ENCODE peak calls at places on chromosomes 13 and 19, in four cellular contexts. A, F, S and W are unnamed samples.

GRCh38 chr19:2181618-2181997 is 17.9 kb downstream of the DOT1L start:
- DNase-seq in A (no peak), F (no peak), S (no peak), W (no peak)

GRCh38 chr13:25920931-25921330 is 130.9 kb downstream of the SHISA2 start:
- DNase-seq in A (no peak), F (no peak), S (no peak), W (no peak)

GRCh38 chr13:37747071-37747612 is 122.4 kb downstream of the TRPC4 start:
- DNase-seq in A (no peak), F (no peak), S (no peak), W (no peak)

GRCh38 chr19:15099017-15099582 is 8.1 kb upstream of the SYDE1 start:
- DNase-seq in A (no peak), F (no peak), S (no peak), W (no peak)

GRCh38 chr19:37304190-37304883 is 66.6 kb upstream of the ZNF527 start:
- DNase-seq in A (peak; percentile 76), F (peak; percentile 21), S (no peak), W (no peak)

GRCh38 chr19:41415154-41415571 is 12.0 kb downstream of the B3GNT8 start:
- DNase-seq in A (no peak), F (no peak), S (no peak), W (no peak)

GRCh38 chr19:17772172-17772571 is 20.9 kb downstream of the FCHO1 start:
- DNase-seq in A (no peak), F (no peak), S (no peak), W (no peak)

GRCh38 chr19:39470724-39471339 is 9.8 kb upstream of the TIMM50 start:
- DNase-seq in A (no peak), F (no peak), S (no peak), W (no peak)

GRCh38 chr19:13441810-13442512 is 64.3 kb downstream of the CACNA1A start:
- DNase-seq in A (peak; percentile 84), F (peak; percentile 69), S (peak; percentile 35), W (peak; percentile 65)

GRCh38 chr19:13430790-13431582 is 75.3 kb downstream of the CACNA1A start:
- DNase-seq in A (peak; percentile 82), F (peak; percentile 60), S (peak; percentile 33), W (peak; percentile 50)

GRCh38 chr13:28027607-28028364 is 39.3 kb upstream of the URAD start:
- DNase-seq in A (no peak), F (no peak), S (no peak), W (no peak)

GRCh38 chr13:113759525-113760137 is 605 bp downstream of the TMEM255B start:
- DNase-seq in A (no peak), F (no peak), S (no peak), W (peak; percentile 12)

DNA sequence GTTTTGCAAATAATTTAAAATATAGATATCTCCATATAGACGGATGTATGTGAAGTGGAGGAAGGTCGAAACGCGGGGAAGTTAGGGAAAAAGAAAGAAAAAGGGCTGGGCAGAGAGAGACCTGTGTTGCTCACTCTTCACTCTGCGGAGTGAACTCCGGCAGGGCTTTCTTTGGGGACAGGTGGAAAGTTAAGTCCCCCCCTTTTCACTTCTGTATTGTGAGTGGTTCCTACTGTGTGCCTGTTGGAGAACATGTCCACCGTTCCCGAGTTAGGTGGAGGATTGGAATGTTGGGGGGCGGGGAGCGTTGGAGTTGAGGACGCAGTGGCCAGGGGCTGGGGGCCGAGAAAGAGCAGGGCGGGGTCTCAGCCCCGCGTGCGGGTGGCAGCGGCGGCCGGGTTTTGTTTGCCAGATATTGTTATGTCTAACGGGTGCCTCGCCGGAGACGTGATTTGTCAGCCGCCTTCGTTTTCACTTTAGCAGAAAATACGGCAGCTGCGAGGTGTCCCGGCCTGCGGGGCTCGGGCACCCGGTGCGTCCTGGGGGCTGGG is 145.0 kb upstream of the ZNF536 start:
- DNase-seq in A (peak; percentile 41), F (no peak), S (no peak), W (no peak)
- TF ChIP-seq SP1 in A (no peak), F (no peak), S (no peak), W (no peak)

GRCh38 chr13:66618702-66619101 is 611.4 kb downstream of the PCDH9 start:
- DNase-seq in A (no peak), F (peak; percentile 9), S (peak; percentile 5), W (peak; percentile 87)
- TF ChIP-seq ELF4 in A (no peak), F (no peak), S (no peak), W (peak; percentile 6)

DNA sequence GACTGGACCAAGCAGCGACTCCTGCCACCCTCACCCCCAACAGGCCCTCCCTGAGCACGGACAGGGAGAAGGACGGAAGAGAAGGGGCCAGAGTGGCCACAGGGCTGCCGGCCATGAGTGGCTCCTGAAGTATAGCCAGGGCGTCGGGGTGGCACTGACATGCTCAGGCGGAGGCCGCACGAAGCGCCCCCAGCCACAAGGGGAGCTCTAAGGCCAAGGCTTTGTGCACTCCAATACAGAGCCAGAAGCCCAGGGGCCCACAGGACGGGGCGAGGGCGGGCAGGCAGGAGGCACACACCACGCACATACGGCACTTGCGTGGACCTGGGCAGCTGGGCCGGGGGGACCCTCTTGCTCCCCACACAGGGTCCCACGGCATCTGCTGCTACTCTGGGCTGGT is 52.0 kb downstream of the KLF2 start:
- DNase-seq in A (peak; percentile 76), F (peak; percentile 40), S (no peak), W (peak; percentile 57)
- TF ChIP-seq SP1 in A (no peak), F (no peak), S (no peak), W (no peak)

GRCh38 chr19:3790209-3790734 is 4.1 kb upstream of the MATK start:
- DNase-seq in A (no peak), F (no peak), S (no peak), W (no peak)
- TF ChIP-seq ELF4 in A (no peak), F (no peak), S (no peak), W (no peak)

DNA sequence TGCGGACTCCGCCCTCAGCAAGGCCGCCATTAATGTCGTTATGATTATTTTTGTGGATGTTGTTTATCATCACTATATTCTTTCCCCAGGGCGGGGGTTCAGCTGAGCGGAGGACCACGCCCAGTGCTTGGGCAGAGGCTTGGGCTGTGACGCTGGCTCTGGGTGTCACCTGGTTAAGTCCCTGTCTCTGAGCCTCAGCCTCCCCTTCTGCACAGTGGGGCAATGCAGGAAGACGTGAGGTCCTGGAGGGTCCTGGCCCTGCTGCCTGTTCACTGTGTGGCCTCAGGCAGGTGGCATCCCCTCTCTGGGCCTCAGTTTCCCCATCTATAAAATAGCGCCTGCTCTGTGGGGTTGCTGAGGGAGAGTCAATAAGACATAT is 32.5 kb downstream of the NFIC start:
- DNase-seq in A (no peak), F (no peak), S (no peak), W (no peak)
- TF ChIP-seq SP1 in A (no peak), F (no peak), S (no peak), W (no peak)

DNA sequence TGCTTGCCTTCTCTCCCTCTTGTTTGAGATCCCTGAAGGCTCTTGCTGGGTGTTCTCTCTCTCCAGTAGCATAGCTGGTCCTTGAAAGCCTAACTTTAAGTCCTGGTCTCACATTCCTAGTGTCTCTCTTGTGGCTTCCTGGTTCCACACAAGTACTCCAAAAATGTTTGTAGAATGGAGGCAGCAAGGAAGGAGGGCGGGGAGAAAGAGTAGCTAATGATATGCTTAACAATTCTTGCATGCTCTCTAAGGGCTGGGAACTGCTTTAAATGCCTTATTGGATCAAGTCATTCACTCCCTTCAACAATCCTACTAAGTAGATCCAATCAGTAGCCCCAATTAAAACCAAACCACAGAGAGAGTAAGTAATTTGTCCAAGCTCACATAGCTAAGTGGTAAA is 357.3 kb downstream of the KLF5 start:
- DNase-seq in A (no peak), F (no peak), S (no peak), W (no peak)
- TF ChIP-seq ELF4 in A (no peak), F (no peak), S (no peak), W (no peak)